ENCODE peak calls at places on chromosomes 2 and 18, in four cellular contexts. W, A, I and P are unnamed samples.

GRCh38 chr2:158718851-158719250 is 76.3 kb upstream of the DAPL1 start:
- DNase-seq in I (no peak), A (no peak), W (no peak), P (no peak)

GRCh38 chr2:1403565-1403964 is 9.7 kb upstream of the TPO start:
- DNase-seq in I (no peak), A (no peak), W (no peak), P (no peak)

GRCh38 chr2:54360055-54360792 is 95.9 kb upstream of the SPTBN1 start:
- DNase-seq in A (no peak), W (no peak), I (no peak), P (no peak)

GRCh38 chr2:27807476-27807875 is 36.0 kb downstream of the MRPL33 start:
- DNase-seq in I (peak; percentile 19), W (no peak), A (peak; percentile 65), P (no peak)

GRCh38 chr2:219525533-219526232 is 11.4 kb downstream of the ASIC4 start:
- DNase-seq in W (peak; percentile 71), I (no peak), A (no peak), P (no peak)

GRCh38 chr2:227849906-227850305 is 21.5 kb upstream of the DAW1 start:
- DNase-seq in W (no peak), A (no peak), I (no peak), P (no peak)

GRCh38 chr2:128630974-128631697 is 312.5 kb upstream of the HS6ST1 start:
- DNase-seq in A (no peak), I (no peak), W (no peak), P (no peak)

GRCh38 chr2:215514516-215514915 is 78.6 kb upstream of the FN1 start:
- DNase-seq in W (no peak), A (no peak), I (no peak), P (no peak)

GRCh38 chr2:64404002-64404731 is 49.8 kb upstream of the LGALSL start:
- DNase-seq in W (no peak), A (peak; percentile 92), I (no peak), P (no peak)

GRCh38 chr2:36339819-36340218 is 15.8 kb upstream of the CRIM1 start:
- DNase-seq in W (no peak), A (no peak), I (no peak), P (no peak)

GRCh38 chr2:85437488-85438290 is 19.2 kb downstream of the SH2D6 start:
- DNase-seq in W (peak; percentile 84), I (no peak), A (peak; percentile 79), P (peak; percentile 68)
- TF ChIP-seq POLR2AphosphoS5 in W (peak; percentile 54), I (no peak), A (peak; percentile 48), P (peak; percentile 64)

GRCh38 chr18:48632676-48633257 is 93.9 kb downstream of the CTIF start:
- DNase-seq in I (no peak), W (no peak), A (no peak), P (no peak)

GRCh38 chr18:48634491-48634890 is 95.7 kb downstream of the CTIF start:
- DNase-seq in I (no peak), A (no peak), W (no peak), P (no peak)

GRCh38 chr18:48631851-48632250 is 93.0 kb downstream of the CTIF start:
- DNase-seq in W (no peak), A (no peak), I (no peak), P (no peak)

GRCh38 chr18:48627216-48627615 is 88.4 kb downstream of the CTIF start:
- DNase-seq in I (peak; percentile 32), W (no peak), A (no peak), P (no peak)

GRCh38 chr18:48629730-48630324 is 91.0 kb downstream of the CTIF start:
- DNase-seq in I (peak; percentile 76), W (no peak), A (no peak), P (no peak)
- TF ChIP-seq REST in I (no peak), W (no peak), A (no peak), P (no peak)

GRCh38 chr18:35029103-35029502 is 12.1 kb upstream of the MAPRE2 start:
- DNase-seq in W (no peak), A (no peak), I (no peak), P (no peak)

GRCh38 chr18:35028556-35028955 is 12.7 kb upstream of the MAPRE2 start:
- DNase-seq in I (no peak), W (no peak), A (no peak), P (no peak)

GRCh38 chr18:35029770-35030169 is 11.4 kb upstream of the MAPRE2 start:
- DNase-seq in W (no peak), A (no peak), I (no peak), P (no peak)

GRCh38 chr18:35030234-35030989 is 10.8 kb upstream of the MAPRE2 start:
- DNase-seq in I (no peak), A (no peak), W (no peak), P (no peak)

DNA sequence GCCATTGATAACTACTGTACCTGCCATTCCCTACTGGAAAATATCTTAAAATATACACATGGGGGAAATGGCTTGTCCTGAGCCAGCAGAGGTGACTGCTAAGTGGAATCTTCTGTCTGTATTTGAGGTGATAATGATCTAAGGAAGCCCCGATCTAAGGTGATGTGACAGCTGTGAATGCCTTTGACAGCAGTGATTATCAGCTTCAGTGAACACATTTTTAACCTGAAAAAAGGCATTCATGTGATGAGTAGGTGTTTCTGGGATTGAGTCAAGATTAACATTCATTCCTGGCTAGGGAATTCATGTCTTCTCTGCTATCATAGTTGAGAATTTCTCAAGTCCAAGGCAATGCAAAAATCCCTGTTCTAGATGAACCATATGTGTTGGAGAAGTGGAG is 9.1 kb upstream of the MAPRE2 start:
- DNase-seq in A (no peak), W (no peak), I (no peak), P (no peak)
- H3K4me3 ChIP-seq in A (no peak overlapping the region), W (no peak overlapping the region), I (no peak overlapping the region), P (no peak overlapping the region)

DNA sequence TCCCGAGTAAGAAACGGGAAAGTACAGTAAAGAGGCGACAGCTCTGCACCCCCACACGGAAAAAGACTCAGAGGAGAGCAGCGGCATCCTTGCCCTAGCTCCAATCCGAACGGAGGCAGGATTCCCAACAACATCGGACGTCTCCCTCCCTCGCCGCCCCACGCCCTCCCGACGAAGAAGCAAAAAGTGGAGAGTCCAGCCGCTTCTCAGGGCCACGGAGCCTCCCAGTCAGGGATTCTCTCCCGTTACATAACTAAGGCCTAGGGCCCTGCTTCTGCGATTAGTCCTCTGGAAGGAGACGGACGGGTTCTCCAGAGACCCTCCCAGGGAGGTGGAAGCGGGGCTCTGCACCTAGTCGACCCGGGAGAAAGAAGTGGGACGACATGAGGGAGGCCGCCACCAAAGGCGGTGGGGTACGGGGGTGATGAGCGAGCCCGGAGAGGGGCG is 587 bp downstream of the SUMO1 start:
- DNase-seq in I (no peak), W (no peak), A (peak; percentile 66), P (no peak)
- TF ChIP-seq POLR2AphosphoS5 in I (peak; percentile 19), W (no peak), A (no peak), P (no peak)

GRCh38 chr2:6054394-6054732 is 362.2 kb downstream of the SOX11 start:
- DNase-seq in W (no peak), I (no peak), A (no peak), P (no peak)
- TF ChIP-seq REST in W (no peak), I (no peak), A (no peak), P (no peak)

DNA sequence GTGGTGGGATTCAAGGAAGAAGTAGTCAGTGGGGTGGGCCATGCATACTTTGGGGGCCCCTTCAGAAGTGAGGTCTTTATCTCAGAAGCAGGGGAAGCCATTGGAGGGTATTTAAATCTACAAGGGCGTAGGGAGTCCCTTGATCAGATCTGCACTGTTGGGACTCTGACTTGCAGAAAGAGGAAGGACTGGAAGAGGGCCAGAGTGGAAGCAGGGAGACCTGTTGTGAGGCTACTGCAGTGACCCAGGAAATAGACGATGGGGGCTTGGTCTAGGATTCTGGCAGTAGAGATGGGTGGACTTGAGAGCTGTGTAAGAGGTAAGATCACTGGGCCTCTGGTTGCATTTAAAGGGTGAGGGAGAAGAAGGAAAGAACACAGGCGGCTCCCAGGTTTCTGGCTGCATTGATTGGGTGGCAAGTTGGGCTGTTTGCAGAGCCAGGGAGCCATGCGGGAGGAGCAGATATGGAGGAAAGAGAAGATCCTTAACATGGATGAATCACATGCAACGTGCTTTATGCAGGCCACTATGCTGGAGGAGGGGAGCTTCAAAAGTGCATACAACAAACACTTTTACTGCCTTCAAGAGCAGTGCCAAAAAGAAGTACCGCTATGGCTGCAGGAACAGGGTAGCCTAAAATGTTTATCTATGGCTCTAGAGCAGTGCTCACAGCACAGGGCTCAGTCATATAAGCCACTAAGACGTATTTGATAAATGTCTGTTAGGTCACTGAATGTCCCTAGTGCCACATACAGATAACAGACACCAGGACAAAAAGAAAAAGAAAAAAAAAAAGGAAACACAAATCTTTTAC is 2.3 kb downstream of the SFXN5 start:
- DNase-seq in W (no peak), A (no peak), I (no peak), P (no peak)
- H3K4me3 ChIP-seq in W (peak overlapping the region; percentile 68), A (peak overlapping the region; percentile 81), I (no peak overlapping the region), P (peak overlapping the region; percentile 78)

DNA sequence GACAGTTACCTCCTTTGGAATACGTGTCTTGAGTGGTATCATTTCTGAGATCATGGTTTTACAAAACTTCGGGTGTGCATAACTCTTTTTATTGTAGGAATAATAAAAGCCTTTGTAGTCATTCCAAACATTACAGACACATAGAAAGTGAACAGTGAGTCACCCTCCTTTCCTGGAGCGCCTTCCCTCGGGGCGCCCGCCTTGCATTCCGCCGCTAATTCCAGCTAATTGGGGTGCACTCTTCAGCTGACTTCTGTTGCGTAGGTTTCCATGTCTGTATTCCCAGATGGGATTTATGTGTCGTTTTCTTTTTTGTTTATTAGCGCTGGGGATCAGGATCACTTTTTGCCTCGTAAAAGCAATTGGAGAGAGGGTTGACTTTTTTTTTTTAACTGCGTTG is 18.6 kb downstream of the SH3BP4 start:
- DNase-seq in A (no peak), W (no peak), I (no peak), P (no peak)
- TF ChIP-seq POLR2AphosphoS5 in A (no peak), W (no peak), I (peak; percentile 40), P (no peak)

DNA sequence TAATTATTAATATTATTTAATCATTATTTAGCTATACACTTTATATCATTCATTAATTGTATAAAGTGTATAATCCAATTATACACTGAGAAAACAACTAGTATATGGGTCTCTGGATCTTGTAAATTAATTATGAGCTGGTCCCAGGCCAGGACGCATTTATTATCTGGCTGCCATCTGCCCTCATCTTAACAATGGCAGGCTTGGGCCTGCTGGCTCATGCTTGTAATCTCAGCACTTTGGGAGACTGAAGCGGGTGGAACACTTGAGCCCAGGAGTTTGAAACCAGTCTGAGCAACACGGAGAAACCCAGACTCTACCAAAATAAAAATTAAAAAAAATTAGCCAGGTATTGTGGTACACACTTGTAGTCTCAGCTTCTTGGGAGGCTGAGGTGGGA is 502.2 kb upstream of the NRXN1 start:
- DNase-seq in W (no peak), I (no peak), A (no peak), P (no peak)
- TF ChIP-seq REST in W (no peak), I (no peak), A (no peak), P (no peak)

GRCh38 chr2:42045956-42046748 is 1.7 kb upstream of the PKDCC start:
- DNase-seq in A (no peak), W (peak; percentile 32), I (no peak), P (no peak)

GRCh38 chr2:42045389-42045788 is 2.4 kb upstream of the PKDCC start:
- DNase-seq in A (no peak), W (no peak), I (no peak), P (no peak)

GRCh38 chr2:42043789-42044394 is 3.9 kb upstream of the PKDCC start:
- DNase-seq in W (no peak), I (no peak), A (no peak), P (no peak)

GRCh38 chr2:42042956-42043355 is 4.9 kb upstream of the PKDCC start:
- DNase-seq in A (no peak), W (no peak), I (no peak), P (no peak)

GRCh38 chr2:42044939-42045338 is 2.9 kb upstream of the PKDCC start:
- DNase-seq in W (no peak), A (no peak), I (no peak), P (no peak)
- H3K4me3 ChIP-seq in W (no peak overlapping the region), A (no peak overlapping the region), I (no peak overlapping the region), P (no peak overlapping the region)

GRCh38 chr2:217263796-217264195 is 403.9 kb upstream of the TNP1 start:
- DNase-seq in I (no peak), A (no peak), W (no peak), P (no peak)
- TF ChIP-seq POLR2AphosphoS5 in I (no peak), A (no peak), W (no peak), P (no peak)